ENCODE peak calls at places on chromosomes 5 and 9, in four cellular contexts. G is choroid plexus epithelial cell; N is CD4-positive, alpha-beta T cell; M is WERI-Rb-1. T is an unnamed sample.

GRCh38 chr5:133364916-133365315 is 247.4 kb downstream of the FSTL4 start:
- DNase-seq in G (no peak), M (no peak), N (no peak), T (no peak)

GRCh38 chr5:103469288-103470065 is 93.1 kb downstream of the NUDT12 start:
- DNase-seq in G (peak), N (no peak), M (no peak), T (no peak)

GRCh38 chr9:2570615-2571479 is 50.7 kb upstream of the VLDLR start:
- DNase-seq in N (peak), M (no peak), G (peak), T (peak)

GRCh38 chr5:36058776-36059175 is 7.9 kb downstream of the UGT3A2 start:
- DNase-seq in N (no peak), G (no peak), M (no peak), T (no peak)

GRCh38 chr9:26754494-26755188 is 138.0 kb downstream of the CAAP1 start:
- DNase-seq in G (no peak), M (no peak), N (no peak), T (no peak)

GRCh38 chr5:1182633-1183423 is 18.6 kb upstream of the SLC6A19 start:
- DNase-seq in G (no peak), M (no peak), N (no peak), T (no peak)

GRCh38 chr9:123369296-123369695 is 13.3 kb downstream of the CRB2 start:
- DNase-seq in M (no peak), G (no peak), N (no peak), T (no peak)

GRCh38 chr5:103364074-103364473 is 105.5 kb downstream of the MACIR start:
- DNase-seq in G (no peak), M (no peak), N (no peak), T (peak)

GRCh38 chr5:75558221-75558620 is 46.5 kb downstream of the POLK start:
- DNase-seq in N (no peak), G (no peak), M (no peak), T (no peak)

GRCh38 chr9:136373300-136374182 is at the start of gene CARD9:
- DNase-seq in M (peak), G (no peak), N (no peak), T (no peak)

GRCh38 chr5:163696270-163696887 is 191.0 kb downstream of the MAT2B start:
- DNase-seq in G (peak), M (peak), N (no peak), T (peak)

GRCh38 chr5:151619812-151620462 is 28.8 kb upstream of the FAT2 start:
- DNase-seq in M (no peak), G (peak), N (no peak), T (peak)

GRCh38 chr5:83281658-83282057 is 189.9 kb upstream of the VCAN start:
- DNase-seq in G (peak), N (no peak), M (no peak), T (peak)

GRCh38 chr5:61030163-61030482 is 85.1 kb downstream of the NDUFAF2 start:
- DNase-seq in G (no peak), N (no peak), M (no peak), T (no peak)

GRCh38 chr9:128722380-128723351 is 1.3 kb downstream of the ZDHHC12 start:
- DNase-seq in M (no peak), N (no peak), G (no peak), T (no peak)

GRCh38 chr5:66810747-66811355 is 214.7 kb downstream of the MAST4 start:
- DNase-seq in M (peak), G (no peak), N (no peak), T (no peak)

GRCh38 chr9:99357575-99357974 is 135.5 kb downstream of the SEC61B start:
- DNase-seq in M (no peak), G (no peak), N (no peak), T (no peak)

GRCh38 chr5:97297063-97297715 is 114.1 kb upstream of the RIOK2 start:
- DNase-seq in N (no peak), M (peak), G (peak), T (peak)

GRCh38 chr5:96566775-96567174 is 95.4 kb upstream of the CAST start:
- DNase-seq in N (no peak), G (no peak), M (no peak), T (peak)

GRCh38 chr9:14907360-14907685 is 2.9 kb downstream of the FREM1 start:
- DNase-seq in G (no peak), N (no peak), M (no peak), T (no peak)

GRCh38 chr5:91339053-91339710 is 43.9 kb downstream of the ARRDC3 start:
- DNase-seq in G (peak), N (no peak), M (no peak), T (peak)

GRCh38 chr5:34891981-34892380 is 23.3 kb downstream of the RAD1 start:
- DNase-seq in M (no peak), N (no peak), G (peak), T (no peak)

GRCh38 chr5:88804444-88804843 is 78.5 kb downstream of the MEF2C start:
- DNase-seq in G (no peak), M (no peak), N (no peak), T (no peak)

GRCh38 chr5:120454094-120454798 is 9.9 kb upstream of the PRR16 start:
- DNase-seq in M (no peak), G (peak), N (no peak), T (peak)

GRCh38 chr9:134626576-134627416 is 14.8 kb upstream of the COL5A1 start:
- DNase-seq in M (peak), N (no peak), G (peak), T (peak)

GRCh38 chr5:146475190-146475801 is 28.2 kb downstream of the TCERG1 start:
- DNase-seq in M (no peak), N (no peak), G (peak), T (no peak)

GRCh38 chr9:107486674-107487520 is 2.7 kb downstream of the KLF4 start:
- DNase-seq in M (no peak), N (no peak), G (no peak), T (no peak)

GRCh38 chr5:17132444-17133083 is 84.9 kb upstream of the BASP1 start:
- DNase-seq in G (peak), M (no peak), N (no peak), T (peak)

GRCh38 chr9:31908158-31908890 is 476.1 kb upstream of the ACO1 start:
- DNase-seq in M (no peak), N (no peak), G (no peak), T (peak)

GRCh38 chr9:112020680-112021596 is 124.3 kb downstream of the UGCG start:
- DNase-seq in G (peak), N (no peak), M (no peak), T (peak)

GRCh38 chr9:108951578-108951977 is 17.4 kb downstream of the ABITRAM start:
- DNase-seq in N (no peak), G (peak), M (no peak), T (no peak)

DNA sequence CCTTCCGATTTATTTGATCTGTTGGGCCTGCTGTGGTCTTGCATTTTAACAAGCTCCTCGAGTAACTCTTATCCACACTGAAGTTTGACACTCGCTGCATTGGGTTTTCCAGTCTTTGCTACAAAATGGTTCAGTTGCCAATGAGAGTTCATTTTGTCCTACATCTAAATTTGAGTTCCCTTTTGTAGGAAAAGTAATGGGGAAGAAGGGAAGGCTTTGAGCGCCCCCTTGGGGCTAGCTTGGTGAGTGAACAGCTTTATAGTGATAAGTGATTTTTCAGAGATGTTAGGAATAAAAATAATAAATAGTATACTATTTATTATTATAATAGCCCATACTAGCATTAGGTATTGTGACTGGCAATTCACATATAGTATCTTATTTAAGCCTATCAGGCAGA is 89.9 kb upstream of the GNAQ start:
- DNase-seq in N (peak), G (peak), M (peak), T (peak)
- TF ChIP-seq CTCF in N (peak), G (peak), M (peak), T (peak)

DNA sequence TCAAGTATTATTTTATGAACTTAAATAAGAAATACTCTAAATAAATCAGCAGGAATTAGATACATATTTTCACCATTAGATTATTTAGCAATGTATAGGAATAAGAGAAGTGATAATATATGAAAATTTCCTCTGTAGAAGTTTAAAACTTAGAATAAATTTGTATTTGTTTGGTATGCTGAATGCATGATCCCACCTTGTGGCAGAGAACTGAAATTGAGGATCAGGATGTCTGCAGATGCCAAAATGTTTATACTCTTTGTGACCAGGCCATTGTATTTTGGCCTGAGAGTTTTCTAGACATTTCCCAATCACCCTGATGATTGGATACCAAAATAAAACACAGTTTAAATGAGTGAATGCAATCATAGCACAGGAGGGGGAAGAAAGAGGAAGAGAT is 6.3 kb downstream of the TYRP1 start:
- DNase-seq in M (no peak), G (peak), N (no peak), T (peak)
- TF ChIP-seq CTCF in M (peak), G (peak), N (no peak), T (no peak)

DNA sequence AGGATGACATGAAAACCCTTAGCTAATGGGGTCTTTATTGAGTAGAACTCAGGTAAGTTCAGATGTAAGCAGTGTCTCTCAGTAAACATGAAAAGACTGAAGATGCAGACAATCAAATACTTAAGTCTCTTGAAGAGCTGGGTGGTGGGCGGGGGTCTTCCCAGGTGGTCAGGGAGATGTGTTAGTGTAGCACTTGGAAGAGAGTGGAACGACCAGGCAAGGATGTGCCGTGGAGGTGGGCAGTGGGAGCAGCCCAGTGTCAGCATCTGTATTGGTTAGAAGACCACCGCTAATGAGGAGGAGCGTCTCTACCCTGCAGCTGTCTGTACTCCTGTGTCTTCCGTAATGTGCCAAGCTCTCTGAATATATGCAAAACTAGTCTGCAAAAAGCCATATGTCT is 4.4 kb downstream of the S1PR3 start:
- DNase-seq in N (no peak), M (no peak), G (no peak), T (no peak)
- TF ChIP-seq CTCF in N (no peak), M (no peak), G (no peak), T (no peak)

GRCh38 chr5:24368121-24368520 is 276.7 kb downstream of the CDH10 start:
- DNase-seq in G (no peak), M (no peak), N (no peak), T (no peak)
- TF ChIP-seq CTCF in G (no peak), M (peak), N (no peak), T (no peak)

DNA sequence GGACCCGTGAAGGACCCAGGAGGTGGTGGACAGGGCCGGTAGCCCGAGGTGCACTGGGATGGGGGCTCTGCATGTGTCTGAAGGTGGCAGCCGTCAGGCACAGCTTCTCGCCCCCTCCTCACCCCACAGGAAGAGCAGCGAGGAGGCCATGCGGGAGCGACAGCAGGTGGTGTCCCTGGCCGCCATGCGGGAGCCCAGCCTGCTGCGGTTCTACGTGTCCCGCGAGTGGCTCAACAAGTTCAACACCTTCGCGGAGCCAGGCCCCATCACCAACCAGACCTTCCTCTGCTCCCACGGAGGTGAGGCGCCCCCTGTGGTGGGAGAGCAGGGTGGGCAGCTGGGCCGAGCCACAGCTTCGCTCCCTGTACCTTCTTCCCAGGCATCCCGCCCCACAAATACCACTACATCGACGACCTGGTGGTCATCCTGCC is 39.9 kb downstream of the USP20 start:
- DNase-seq in N (no peak), G (no peak), M (peak), T (no peak)
- TF ChIP-seq CTCF in N (no peak), G (peak), M (peak), T (peak)

T was measured in MCF 10A.